ENCODE peak calls at places on chromosomes 6 and 20, in ten cellular contexts. One of them, this sample, is unnamed.

GRCh38 chr20:46023148-46023484 is 5.9 kb upstream of the SLC12A5 start:
- DNase-seq in PC-3: no peak
- DNase-seq in fibroblast of lung: no peak
- DNase-seq in H1: no peak
- DNase-seq in K562: no peak
- DNase-seq in HCT116: no peak
- DNase-seq in mammary epithelial cell: no peak
- DNase-seq in endothelial cell of umbilical vein: no peak
- DNase-seq in GM23248: no peak
- DNase-seq in PC-9: no peak
- DNase-seq in this sample: no peak

GRCh38 chr20:652611-653109 is 340 bp downstream of the SRXN1 start:
- DNase-seq in PC-3: peak
- DNase-seq in fibroblast of lung: peak
- DNase-seq in H1: no peak
- DNase-seq in K562: no peak
- DNase-seq in HCT116: no peak
- DNase-seq in mammary epithelial cell: peak
- DNase-seq in endothelial cell of umbilical vein: peak
- DNase-seq in GM23248: peak
- DNase-seq in PC-9: no peak
- DNase-seq in this sample: no peak

GRCh38 chr20:39107741-39108140 is 145.6 kb downstream of the DHX35 start:
- DNase-seq in PC-3: peak
- DNase-seq in fibroblast of lung: no peak
- DNase-seq in H1: no peak
- DNase-seq in K562: no peak
- DNase-seq in HCT116: peak
- DNase-seq in mammary epithelial cell: no peak
- DNase-seq in endothelial cell of umbilical vein: no peak
- DNase-seq in GM23248: peak
- DNase-seq in PC-9: no peak
- DNase-seq in this sample: no peak

GRCh38 chr6:111057074-111057752 is 30.1 kb upstream of the SLC16A10 start:
- DNase-seq in PC-3: peak
- DNase-seq in fibroblast of lung: peak
- DNase-seq in H1: no peak
- DNase-seq in K562: peak
- DNase-seq in HCT116: peak
- DNase-seq in mammary epithelial cell: peak
- DNase-seq in endothelial cell of umbilical vein: peak
- DNase-seq in GM23248: peak
- DNase-seq in PC-9: no peak
- DNase-seq in this sample: peak

GRCh38 chr6:90444125-90444745 is 142.6 kb downstream of the MAP3K7 start:
- DNase-seq in PC-3: no peak
- DNase-seq in fibroblast of lung: no peak
- DNase-seq in H1: no peak
- DNase-seq in K562: no peak
- DNase-seq in HCT116: no peak
- DNase-seq in mammary epithelial cell: no peak
- DNase-seq in endothelial cell of umbilical vein: no peak
- DNase-seq in GM23248: no peak
- DNase-seq in PC-9: no peak
- DNase-seq in this sample: peak

GRCh38 chr6:131867744-131868143 is 59.9 kb downstream of the ENPP1 start:
- DNase-seq in PC-3: no peak
- DNase-seq in fibroblast of lung: no peak
- DNase-seq in H1: no peak
- DNase-seq in K562: no peak
- DNase-seq in HCT116: no peak
- DNase-seq in mammary epithelial cell: no peak
- DNase-seq in endothelial cell of umbilical vein: no peak
- DNase-seq in GM23248: no peak
- DNase-seq in PC-9: no peak
- DNase-seq in this sample: no peak

GRCh38 chr20:50144362-50144761 is 9.2 kb downstream of the PEDS1 start:
- DNase-seq in PC-3: peak
- DNase-seq in fibroblast of lung: peak
- DNase-seq in H1: no peak
- DNase-seq in K562: no peak
- DNase-seq in HCT116: no peak
- DNase-seq in mammary epithelial cell: peak
- DNase-seq in endothelial cell of umbilical vein: peak
- DNase-seq in GM23248: peak
- DNase-seq in PC-9: peak
- DNase-seq in this sample: no peak

GRCh38 chr6:144334150-144334708 is 49.1 kb downstream of the UTRN start:
- DNase-seq in PC-3: no peak
- DNase-seq in fibroblast of lung: no peak
- DNase-seq in H1: peak
- DNase-seq in K562: no peak
- DNase-seq in HCT116: no peak
- DNase-seq in mammary epithelial cell: no peak
- DNase-seq in endothelial cell of umbilical vein: no peak
- DNase-seq in GM23248: no peak
- DNase-seq in PC-9: no peak
- DNase-seq in this sample: no peak

GRCh38 chr6:110682460-110682853 is 132.8 kb downstream of the CDK19 start:
- DNase-seq in PC-3: peak
- DNase-seq in fibroblast of lung: peak
- DNase-seq in H1: no peak
- DNase-seq in K562: peak
- DNase-seq in HCT116: peak
- DNase-seq in mammary epithelial cell: peak
- DNase-seq in endothelial cell of umbilical vein: peak
- DNase-seq in GM23248: peak
- DNase-seq in PC-9: peak
- DNase-seq in this sample: peak

GRCh38 chr20:25336561-25337422 is 53.8 kb downstream of the ABHD12 start:
- DNase-seq in PC-3: peak
- DNase-seq in fibroblast of lung: peak
- DNase-seq in H1: peak
- DNase-seq in K562: no peak
- DNase-seq in HCT116: no peak
- DNase-seq in mammary epithelial cell: peak
- DNase-seq in endothelial cell of umbilical vein: no peak
- DNase-seq in GM23248: peak
- DNase-seq in PC-9: no peak
- DNase-seq in this sample: peak

GRCh38 chr6:166410426-166410935 is 27.7 kb upstream of the MPC1 start:
- DNase-seq in PC-3: no peak
- DNase-seq in fibroblast of lung: no peak
- DNase-seq in H1: no peak
- DNase-seq in K562: no peak
- DNase-seq in HCT116: no peak
- DNase-seq in mammary epithelial cell: no peak
- DNase-seq in endothelial cell of umbilical vein: no peak
- DNase-seq in GM23248: no peak
- DNase-seq in PC-9: no peak
- DNase-seq in this sample: no peak

GRCh38 chr20:63891061-63892002 is 3.6 kb upstream of the DNAJC5 start:
- DNase-seq in PC-3: no peak
- DNase-seq in fibroblast of lung: no peak
- DNase-seq in H1: no peak
- DNase-seq in K562: no peak
- DNase-seq in HCT116: no peak
- DNase-seq in mammary epithelial cell: no peak
- DNase-seq in endothelial cell of umbilical vein: no peak
- DNase-seq in GM23248: no peak
- DNase-seq in PC-9: no peak
- DNase-seq in this sample: no peak

GRCh38 chr6:135651964-135652755 is 154.6 kb upstream of the AHI1 start:
- DNase-seq in PC-3: no peak
- DNase-seq in fibroblast of lung: no peak
- DNase-seq in H1: no peak
- DNase-seq in K562: no peak
- DNase-seq in HCT116: no peak
- DNase-seq in mammary epithelial cell: no peak
- DNase-seq in endothelial cell of umbilical vein: no peak
- DNase-seq in GM23248: no peak
- DNase-seq in PC-9: no peak
- DNase-seq in this sample: peak

GRCh38 chr6:68615965-68616364 is 19.1 kb upstream of the ADGRB3 start:
- DNase-seq in PC-3: no peak
- DNase-seq in fibroblast of lung: no peak
- DNase-seq in H1: no peak
- DNase-seq in K562: no peak
- DNase-seq in HCT116: no peak
- DNase-seq in mammary epithelial cell: no peak
- DNase-seq in endothelial cell of umbilical vein: no peak
- DNase-seq in GM23248: no peak
- DNase-seq in PC-9: no peak
- DNase-seq in this sample: no peak

GRCh38 chr6:57173056-57173885 is 1.1 kb downstream of the BAG2 start:
- DNase-seq in PC-3: peak
- DNase-seq in fibroblast of lung: peak
- DNase-seq in H1: no peak
- DNase-seq in K562: no peak
- DNase-seq in HCT116: no peak
- DNase-seq in mammary epithelial cell: peak
- DNase-seq in endothelial cell of umbilical vein: no peak
- DNase-seq in GM23248: peak
- DNase-seq in PC-9: peak
- DNase-seq in this sample: peak

DNA sequence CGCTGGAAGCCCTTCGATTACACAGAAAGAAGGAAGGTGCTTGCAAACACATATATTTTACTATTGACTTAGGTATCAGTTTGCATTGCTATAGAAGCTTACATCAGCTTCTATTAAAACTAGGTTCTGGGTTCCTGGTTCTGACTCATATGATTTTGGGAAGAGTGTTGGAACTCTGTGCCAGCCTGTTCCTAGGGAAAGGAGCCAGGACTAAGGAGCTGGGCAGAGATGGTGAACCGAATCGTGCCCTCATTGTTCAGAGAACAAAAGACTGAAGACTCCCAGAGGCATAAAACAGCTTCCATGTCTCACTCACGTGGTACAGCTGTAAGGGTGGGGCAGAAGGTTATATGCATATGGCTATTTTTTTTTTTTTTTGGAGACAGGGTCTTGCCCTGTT is 89.0 kb upstream of the THBS2 start:
- DNase-seq in PC-3: peak
- DNase-seq in fibroblast of lung: no peak
- DNase-seq in H1: no peak
- DNase-seq in K562: no peak
- DNase-seq in HCT116: no peak
- DNase-seq in mammary epithelial cell: no peak
- DNase-seq in endothelial cell of umbilical vein: no peak
- DNase-seq in GM23248: peak
- DNase-seq in PC-9: no peak
- DNase-seq in this sample: no peak
- TF ChIP-seq EZH2 in PC-3: no peak
- TF ChIP-seq EZH2 in fibroblast of lung: no peak
- TF ChIP-seq EZH2 in H1: no peak
- TF ChIP-seq EZH2 in K562: no peak
- TF ChIP-seq EZH2 in HCT116: no peak
- TF ChIP-seq EZH2 in mammary epithelial cell: no peak
- TF ChIP-seq EZH2 in endothelial cell of umbilical vein: no peak
- TF ChIP-seq EZH2 in GM23248: no peak
- TF ChIP-seq EZH2 in PC-9: no peak
- TF ChIP-seq EZH2 in this sample: no peak

GRCh38 chr6:75203721-75204120 is 2.1 kb downstream of the COL12A1 start:
- DNase-seq in PC-3: peak
- DNase-seq in fibroblast of lung: peak
- DNase-seq in H1: no peak
- DNase-seq in K562: no peak
- DNase-seq in HCT116: no peak
- DNase-seq in mammary epithelial cell: no peak
- DNase-seq in endothelial cell of umbilical vein: no peak
- DNase-seq in GM23248: peak
- DNase-seq in PC-9: no peak
- DNase-seq in this sample: no peak
- H3K4me2 ChIP-seq in PC-3: peak
- H3K4me2 ChIP-seq in fibroblast of lung: peak
- H3K4me2 ChIP-seq in H1: peak
- H3K4me2 ChIP-seq in K562: no peak
- H3K4me2 ChIP-seq in HCT116: peak
- H3K4me2 ChIP-seq in mammary epithelial cell: peak
- H3K4me2 ChIP-seq in endothelial cell of umbilical vein: peak
- H3K4me2 ChIP-seq in GM23248: peak
- H3K4me2 ChIP-seq in PC-9: peak
- H3K4me2 ChIP-seq in this sample: peak

DNA sequence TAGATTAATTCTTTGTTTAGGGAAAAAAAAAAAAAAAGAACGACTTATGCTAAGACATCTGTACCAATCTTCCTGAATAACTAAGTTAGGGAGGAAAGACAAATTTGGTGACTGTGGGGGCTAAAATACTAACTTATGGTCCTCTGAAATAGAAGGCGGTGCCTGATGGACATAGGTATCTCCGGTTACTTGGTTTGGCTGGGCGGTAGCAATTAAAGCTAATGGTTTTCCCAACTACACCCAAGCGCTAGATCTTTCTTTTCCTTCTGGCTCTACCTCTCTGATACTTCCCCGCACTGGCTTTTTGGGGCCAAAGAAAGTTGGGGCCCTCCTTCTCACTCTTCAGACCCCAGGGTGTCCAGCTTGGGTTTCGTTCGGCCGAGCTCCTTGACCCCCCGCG is 1.0 kb upstream of the RBM24 start:
- DNase-seq in PC-3: no peak
- DNase-seq in fibroblast of lung: no peak
- DNase-seq in H1: no peak
- DNase-seq in K562: no peak
- DNase-seq in HCT116: no peak
- DNase-seq in mammary epithelial cell: no peak
- DNase-seq in endothelial cell of umbilical vein: no peak
- DNase-seq in GM23248: peak
- DNase-seq in PC-9: no peak
- DNase-seq in this sample: no peak
- TF ChIP-seq EZH2 in PC-3: no peak
- TF ChIP-seq EZH2 in fibroblast of lung: no peak
- TF ChIP-seq EZH2 in H1: peak
- TF ChIP-seq EZH2 in K562: no peak
- TF ChIP-seq EZH2 in HCT116: no peak
- TF ChIP-seq EZH2 in mammary epithelial cell: no peak
- TF ChIP-seq EZH2 in endothelial cell of umbilical vein: no peak
- TF ChIP-seq EZH2 in GM23248: no peak
- TF ChIP-seq EZH2 in PC-9: no peak
- TF ChIP-seq EZH2 in this sample: no peak

DNA sequence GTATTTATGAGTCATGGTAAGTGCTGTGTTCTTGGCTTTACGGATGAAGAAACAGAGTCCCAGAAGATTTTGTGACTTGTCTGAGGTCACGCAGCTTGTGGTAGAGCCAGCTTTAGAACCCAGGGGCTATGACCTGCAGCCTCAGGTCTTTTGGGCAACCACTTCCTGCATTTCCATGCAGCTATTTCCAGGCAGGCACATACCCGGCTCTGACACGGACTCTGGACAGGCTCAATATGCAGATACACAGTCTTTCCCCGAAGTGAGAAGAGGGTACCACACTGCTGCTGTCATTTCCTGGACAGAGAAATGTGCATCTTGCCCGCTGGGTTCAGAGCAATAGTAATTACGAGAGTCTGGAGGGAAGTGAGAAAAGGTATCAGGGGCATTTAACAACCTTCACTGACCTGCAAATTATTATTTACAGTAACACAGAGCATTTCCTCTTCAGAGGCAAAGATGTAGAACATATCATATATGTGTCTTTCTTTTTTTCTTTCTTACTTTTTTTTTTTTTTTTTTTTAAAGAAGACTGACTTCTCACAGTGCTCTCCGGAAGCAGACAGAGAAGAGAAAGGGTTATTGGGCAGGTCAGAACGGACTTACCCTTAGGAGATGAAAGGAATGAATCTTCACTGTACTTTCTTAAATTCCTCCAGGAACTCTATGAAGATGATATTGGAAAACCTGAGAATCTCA is 185.1 kb downstream of the CLIC5 start:
- DNase-seq in PC-3: no peak
- DNase-seq in fibroblast of lung: no peak
- DNase-seq in H1: no peak
- DNase-seq in K562: no peak
- DNase-seq in HCT116: no peak
- DNase-seq in mammary epithelial cell: peak
- DNase-seq in endothelial cell of umbilical vein: no peak
- DNase-seq in GM23248: no peak
- DNase-seq in PC-9: no peak
- DNase-seq in this sample: no peak
- H3K4me2 ChIP-seq in PC-3: peak
- H3K4me2 ChIP-seq in fibroblast of lung: no peak
- H3K4me2 ChIP-seq in H1: no peak
- H3K4me2 ChIP-seq in K562: no peak
- H3K4me2 ChIP-seq in HCT116: no peak
- H3K4me2 ChIP-seq in mammary epithelial cell: peak
- H3K4me2 ChIP-seq in endothelial cell of umbilical vein: no peak
- H3K4me2 ChIP-seq in GM23248: no peak
- H3K4me2 ChIP-seq in PC-9: no peak
- H3K4me2 ChIP-seq in this sample: no peak

This sample was measured in neural progenitor cell.